ENCODE peak calls at places on chromosomes 2 and 18, in nine cellular contexts. E is KBM-7, A is astrocyte of the spinal cord, G is right cardiac atrium, Q is H9, T is NCI-H1092 treated with DMSO at 0.1 percent for 48 hours, L is GM23248, B is cardiac fibroblast, U is kidney. R is an unnamed sample.

GRCh38 chr2:188519133-188519532 is 227.5 kb downstream of the GULP1 start:
- DNase-seq in E (no peak), U (no peak), L (peak; percentile 64), Q (no peak), T (no peak), A (peak; percentile 43), G (no peak), B (peak; percentile 51), R (no peak)

GRCh38 chr18:49609416-49610284 is 47.8 kb downstream of the LIPG start:
- DNase-seq in Q (no peak), G (no peak), B (no peak), L (peak; percentile 53), A (peak; percentile 33), T (no peak), U (no peak), E (no peak), R (no peak)

GRCh38 chr2:230494980-230495379 is 79.0 kb downstream of the SP100 start:
- DNase-seq in A (no peak), L (no peak), Q (no peak), G (no peak), U (no peak), B (no peak), T (no peak), E (no peak), R (no peak)

GRCh38 chr18:32441536-32441935 is 29.1 kb downstream of the GAREM1 start:
- DNase-seq in A (peak; percentile 68), G (no peak), B (peak; percentile 57), T (no peak), E (no peak), U (no peak), Q (no peak), L (no peak), R (no peak)

GRCh38 chr2:197675711-197676188 is 363 bp upstream of the RFTN2 start:
- DNase-seq in Q (peak; percentile 46), T (no peak), B (peak; percentile 81), E (no peak), G (peak; percentile 63), U (no peak), A (peak; percentile 82), L (peak; percentile 80), R (no peak)

GRCh38 chr2:234335676-234336228 is 161.1 kb downstream of the ARL4C start:
- DNase-seq in L (peak; percentile 93), Q (no peak), A (peak; percentile 67), G (peak; percentile 88), E (no peak), B (peak; percentile 78), T (no peak), U (peak; percentile 86), R (no peak)

GRCh38 chr2:190069936-190070696 is 7.6 kb upstream of the MSTN start:
- DNase-seq in L (peak; percentile 77), E (peak; percentile 69), A (peak; percentile 80), G (no peak), Q (no peak), T (peak; percentile 58), U (no peak), B (peak; percentile 83), R (no peak)

GRCh38 chr18:7157760-7158159 is 40.2 kb upstream of the LAMA1 start:
- DNase-seq in E (no peak), Q (no peak), T (no peak), A (no peak), L (no peak), U (no peak), B (no peak), G (no peak), R (no peak)

GRCh38 chr2:176709541-176709951 is 440.3 kb downstream of the MTX2 start:
- DNase-seq in L (peak; percentile 65), A (peak; percentile 37), U (peak; percentile 68), T (no peak), E (no peak), Q (no peak), B (peak; percentile 80), G (peak; percentile 69), R (no peak)

GRCh38 chr2:60676950-60677349 is 79.1 kb upstream of the PAPOLG start:
- DNase-seq in B (no peak), U (no peak), A (no peak), T (no peak), L (no peak), E (peak; percentile 32), Q (no peak), G (peak; percentile 45), R (no peak)

GRCh38 chr2:133599813-133600212 is 31.6 kb upstream of the NCKAP5 start:
- DNase-seq in U (no peak), L (no peak), B (no peak), Q (no peak), E (no peak), G (no peak), T (no peak), A (no peak), R (no peak)

GRCh38 chr2:239912171-239912937 is 112.8 kb downstream of the NDUFA10 start:
- DNase-seq in G (no peak), T (no peak), B (no peak), A (no peak), L (no peak), Q (peak; percentile 14), U (no peak), E (no peak), R (no peak)

GRCh38 chr2:216633616-216634316 is 546 bp downstream of the IGFBP2 start:
- DNase-seq in Q (peak; percentile 47), T (peak; percentile 35), A (no peak), G (peak; percentile 56), B (no peak), U (peak; percentile 68), E (peak; percentile 56), L (peak; percentile 48), R (peak; percentile 50)

GRCh38 chr18:79853993-79854364 is 56.2 kb downstream of the KCNG2 start:
- DNase-seq in U (no peak), A (no peak), E (no peak), L (no peak), T (no peak), Q (no peak), B (no peak), G (no peak), R (no peak)

GRCh38 chr2:218605438-218605837 is 2.3 kb upstream of the PLCD4 start:
- DNase-seq in U (no peak), L (peak; percentile 26), E (no peak), T (peak; percentile 83), B (peak; percentile 66), G (no peak), Q (no peak), A (peak; percentile 64), R (no peak)

GRCh38 chr2:140759431-140760156 is 1371.2 kb downstream of the LRP1B start:
- DNase-seq in L (no peak), A (no peak), G (no peak), Q (no peak), E (no peak), U (no peak), B (no peak), T (no peak), R (no peak)

GRCh38 chr2:21916934-21917522 is 793.3 kb downstream of the TDRD15 start:
- DNase-seq in U (no peak), B (no peak), L (no peak), E (no peak), Q (no peak), G (no peak), T (no peak), A (no peak), R (no peak)

GRCh38 chr2:195319112-195319460 is 337.9 kb upstream of the SLC39A10 start:
- DNase-seq in E (no peak), U (no peak), Q (no peak), B (peak; percentile 59), T (no peak), L (peak; percentile 86), A (peak; percentile 70), G (no peak), R (no peak)

GRCh38 chr2:11899264-11899818 is 152.9 kb downstream of the LPIN1 start:
- DNase-seq in G (no peak), U (no peak), L (peak; percentile 80), Q (no peak), T (no peak), A (peak; percentile 79), E (no peak), B (peak; percentile 39), R (no peak)